ENCODE peak calls at places on chromosome 11, in eight cellular contexts. S is colonic mucosa, W is HFFc6, A is tibial artery, B is GM13976, U is GM10248, X is progenitor cell of endocrine pancreas, Y is HepG2. J is an unnamed sample.

GRCh38 chr11:18329196-18329870 is 7.0 kb downstream of the GTF2H1 start:
- DNase-seq in S (no peak), W (no peak), A (no peak), B (peak; percentile 36), U (peak; percentile 16), X (no peak), Y (no peak), J (no peak)

GRCh38 chr11:36702330-36703054 is 104.5 kb upstream of the RAG2 start:
- DNase-seq in S (peak; percentile 38), W (peak; percentile 53), A (no peak), B (peak; percentile 62), U (peak; percentile 57), X (peak; percentile 14), Y (peak; percentile 63), J (no peak)

GRCh38 chr11:103222801-103223200 is 113.6 kb downstream of the DYNC2H1 start:
- DNase-seq in S (no peak), W (no peak), A (no peak), B (no peak), U (no peak), X (no peak), Y (no peak), J (no peak)

GRCh38 chr11:1839204-1839923 is 583 bp downstream of the TNNI2 start:
- DNase-seq in S (no peak), W (no peak), A (no peak), B (no peak), U (no peak), X (no peak), Y (no peak), J (peak; percentile 25)

GRCh38 chr11:96390403-96390830 is 604 bp downstream of the JRKL start:
- DNase-seq in S (no peak), W (no peak), A (no peak), B (no peak), U (no peak), X (no peak), Y (no peak), J (no peak)

GRCh38 chr11:17197431-17197898 is 10.3 kb downstream of the PIK3C2A start:
- DNase-seq in S (no peak), W (peak; percentile 28), A (no peak), B (no peak), U (no peak), X (no peak), Y (peak; percentile 93), J (no peak)

GRCh38 chr11:827146-827860 is 416 bp upstream of the CRACR2B start:
- DNase-seq in S (peak; percentile 64), W (no peak), A (no peak), B (peak; percentile 83), U (peak; percentile 77), X (peak; percentile 50), Y (peak; percentile 47), J (peak; percentile 53)

GRCh38 chr11:112928136-112928535 is 33.1 kb upstream of the NCAM1 start:
- DNase-seq in S (no peak), W (no peak), A (no peak), B (no peak), U (no peak), X (no peak), Y (no peak), J (no peak)

GRCh38 chr11:34278708-34279297 is 79.0 kb downstream of the ABTB2 start:
- DNase-seq in S (no peak), W (no peak), A (no peak), B (peak; percentile 42), U (peak; percentile 57), X (no peak), Y (no peak), J (no peak)

GRCh38 chr11:76935030-76935429 is 74.3 kb downstream of the ACER3 start:
- DNase-seq in S (no peak), W (no peak), A (no peak), B (no peak), U (no peak), X (no peak), Y (no peak), J (no peak)

GRCh38 chr11:70828498-70829159 is 423.7 kb downstream of the SHANK2 start:
- DNase-seq in S (peak; percentile 30), W (no peak), A (no peak), B (no peak), U (no peak), X (no peak), Y (no peak), J (no peak)

GRCh38 chr11:35321532-35322320 is 97.6 kb downstream of the SLC1A2 start:
- DNase-seq in S (no peak), W (peak; percentile 80), A (no peak), B (no peak), U (no peak), X (no peak), Y (no peak), J (no peak)

GRCh38 chr11:17385492-17385891 is 3.0 kb downstream of the KCNJ11 start:
- DNase-seq in S (no peak), W (no peak), A (no peak), B (no peak), U (no peak), X (no peak), Y (no peak), J (no peak)

GRCh38 chr11:126892781-126893180 is 107.8 kb downstream of the KIRREL3 start:
- DNase-seq in S (no peak), W (no peak), A (no peak), B (no peak), U (no peak), X (no peak), Y (no peak), J (no peak)

GRCh38 chr11:76770642-76771445 is 12.3 kb upstream of the TSKU start:
- DNase-seq in S (peak; percentile 63), W (peak; percentile 94), A (peak; percentile 91), B (no peak), U (no peak), X (no peak), Y (peak; percentile 69), J (no peak)

GRCh38 chr11:74866557-74866956 is 82.3 kb downstream of the XRRA1 start:
- DNase-seq in S (no peak), W (no peak), A (no peak), B (no peak), U (no peak), X (no peak), Y (no peak), J (no peak)

GRCh38 chr11:59223177-59223576 is 10.4 kb upstream of the MPEG1 start:
- DNase-seq in S (no peak), W (no peak), A (no peak), B (no peak), U (no peak), X (no peak), Y (no peak), J (no peak)

GRCh38 chr11:59222464-59223065 is 9.8 kb upstream of the MPEG1 start:
- DNase-seq in S (no peak), W (no peak), A (no peak), B (no peak), U (no peak), X (no peak), Y (no peak), J (no peak)

GRCh38 chr11:59219836-59220235 is 7.1 kb upstream of the MPEG1 start:
- DNase-seq in S (no peak), W (no peak), A (no peak), B (no peak), U (no peak), X (no peak), Y (no peak), J (no peak)

GRCh38 chr11:59223611-59224010 is 10.9 kb upstream of the MPEG1 start:
- DNase-seq in S (no peak), W (no peak), A (no peak), B (no peak), U (no peak), X (no peak), Y (no peak), J (no peak)

GRCh38 chr11:59221438-59221837 is 8.7 kb upstream of the MPEG1 start:
- DNase-seq in S (no peak), W (peak; percentile 55), A (no peak), B (no peak), U (no peak), X (no peak), Y (no peak), J (no peak)
- TF ChIP-seq CTCF in S (no peak), W (peak; percentile 56), A (no peak), B (no peak), U (no peak), X (no peak), Y (no peak), J (no peak)

GRCh38 chr11:44979536-44980399 is 29.1 kb upstream of the TP53I11 start:
- DNase-seq in S (peak; percentile 90), W (no peak), A (no peak), B (no peak), U (no peak), X (no peak), Y (no peak), J (no peak)

GRCh38 chr11:44977493-44977984 is 26.9 kb upstream of the TP53I11 start:
- DNase-seq in S (no peak), W (peak; percentile 10), A (no peak), B (no peak), U (no peak), X (no peak), Y (no peak), J (no peak)

GRCh38 chr11:44978279-44978960 is 27.7 kb upstream of the TP53I11 start:
- DNase-seq in S (no peak), W (no peak), A (no peak), B (no peak), U (no peak), X (no peak), Y (no peak), J (no peak)

GRCh38 chr11:44980533-44981427 is 30.1 kb upstream of the TP53I11 start:
- DNase-seq in S (peak; percentile 74), W (no peak), A (no peak), B (no peak), U (no peak), X (no peak), Y (no peak), J (no peak)

GRCh38 chr11:44978961-44979331 is 28.3 kb upstream of the TP53I11 start:
- DNase-seq in S (peak; percentile 93), W (no peak), A (no peak), B (no peak), U (no peak), X (no peak), Y (peak; percentile 35), J (no peak)
- TF ChIP-seq CTCF in S (no peak), W (no peak), A (no peak), B (no peak), U (no peak), X (no peak), Y (no peak), J (no peak)

GRCh38 chr11:13463779-13464290 is 813 bp upstream of the BTBD10 start:
- DNase-seq in S (no peak), W (peak; percentile 0), A (no peak), B (no peak), U (no peak), X (no peak), Y (no peak), J (no peak)
- TF ChIP-seq CTCF in S (no peak), W (no peak), A (no peak), B (no peak), U (no peak), X (no peak), Y (no peak), J (no peak)

GRCh38 chr11:69797156-69797555 is 22.0 kb upstream of the FGF4 start:
- DNase-seq in S (no peak), W (no peak), A (no peak), B (no peak), U (no peak), X (no peak), Y (no peak), J (no peak)
- TF ChIP-seq CTCF in S (no peak), W (no peak), A (no peak), B (no peak), U (no peak), X (no peak), Y (peak; percentile 34), J (no peak)